ENCODE peak calls at places on chromosomes 11 and 22, in eight cellular contexts. W, T, F, R, O, X, M and Z are unnamed samples.

GRCh38 chr22:23376256-23376655 is 195.9 kb downstream of the BCR start:
- DNase-seq in T (no peak), O (no peak), F (no peak), M (peak), R (no peak), X (peak), W (peak), Z (no peak)

GRCh38 chr22:27668828-27669797 is 132.4 kb downstream of the MN1 start:
- DNase-seq in M (no peak), O (peak), W (peak), F (peak), R (peak), X (peak), T (no peak), Z (peak)

GRCh38 chr11:1005913-1006312 is 30.6 kb downstream of the MUC6 start:
- DNase-seq in R (no peak), W (no peak), T (no peak), X (no peak), M (no peak), F (no peak), O (peak), Z (peak)

GRCh38 chr11:96033054-96033453 is 109.1 kb upstream of the MTMR2 start:
- DNase-seq in X (no peak), O (no peak), M (no peak), F (no peak), R (no peak), W (no peak), T (no peak), Z (peak)

GRCh38 chr11:76230392-76230791 is 24.1 kb upstream of the WNT11 start:
- DNase-seq in O (no peak), X (no peak), R (no peak), M (no peak), F (no peak), W (no peak), T (no peak), Z (no peak)

GRCh38 chr22:50000587-50001387 is 11.8 kb downstream of the IL17REL start:
- DNase-seq in F (no peak), M (no peak), W (no peak), O (peak), X (no peak), T (no peak), R (no peak), Z (no peak)

GRCh38 chr22:44448271-44448780 is 49.7 kb downstream of the RTL6 start:
- DNase-seq in W (peak), R (peak), O (no peak), M (no peak), X (no peak), F (peak), T (no peak), Z (peak)

GRCh38 chr11:57562596-57562995 is 4.9 kb downstream of the UBE2L6 start:
- DNase-seq in O (no peak), W (no peak), M (no peak), X (no peak), F (no peak), R (no peak), T (no peak), Z (no peak)

GRCh38 chr22:48953103-48953720 is 874.5 kb downstream of the BRD1 start:
- DNase-seq in W (no peak), O (no peak), T (no peak), X (no peak), F (no peak), R (no peak), M (no peak), Z (no peak)

GRCh38 chr11:43376594-43376993 is 17.9 kb downstream of the TTC17 start:
- DNase-seq in W (peak), R (peak), M (no peak), F (peak), T (no peak), X (peak), O (no peak), Z (peak)

GRCh38 chr11:72985645-72986044 is 156.5 kb downstream of the FCHSD2 start:
- DNase-seq in O (no peak), W (peak), M (no peak), R (no peak), X (peak), F (peak), T (no peak), Z (peak)

GRCh38 chr11:86670179-86670578 is 2.2 kb downstream of the ME3 start:
- DNase-seq in R (no peak), O (no peak), X (no peak), M (no peak), F (peak), T (no peak), W (peak), Z (peak)

GRCh38 chr11:34824425-34824824 is 91.8 kb downstream of the APIP start:
- DNase-seq in R (no peak), O (no peak), M (no peak), F (no peak), W (no peak), X (no peak), T (no peak), Z (no peak)

GRCh38 chr22:23752090-23752691 is 1.3 kb upstream of the ZNF70 start:
- DNase-seq in X (no peak), M (no peak), T (peak), R (no peak), W (no peak), O (no peak), F (no peak), Z (no peak)

GRCh38 chr11:67440229-67441081 is 2.8 kb downstream of the CORO1B start:
- DNase-seq in M (no peak), W (no peak), T (no peak), X (no peak), O (no peak), F (no peak), R (no peak), Z (no peak)

GRCh38 chr22:18998998-18999397 is 62.9 kb upstream of the PRODH start:
- DNase-seq in X (no peak), T (no peak), F (no peak), O (no peak), R (no peak), M (no peak), W (no peak), Z (no peak)

GRCh38 chr22:22825213-22825593 is 62.4 kb upstream of the IGLL5 start:
- DNase-seq in W (no peak), M (no peak), R (no peak), X (no peak), O (no peak), T (no peak), F (no peak), Z (no peak)

GRCh38 chr11:112778091-112778889 is 182.9 kb upstream of the NCAM1 start:
- DNase-seq in W (no peak), O (no peak), X (no peak), F (no peak), M (no peak), T (no peak), R (no peak), Z (no peak)

GRCh38 chr11:112780351-112781043 is 180.7 kb upstream of the NCAM1 start:
- DNase-seq in F (peak), O (no peak), T (no peak), X (no peak), M (no peak), W (peak), R (peak), Z (no peak)

GRCh38 chr11:112771847-112772246 is 189.4 kb upstream of the NCAM1 start:
- DNase-seq in W (no peak), T (no peak), M (no peak), R (no peak), O (no peak), F (no peak), X (no peak), Z (no peak)

GRCh38 chr11:112773256-112773655 is 188.0 kb upstream of the NCAM1 start:
- DNase-seq in M (no peak), T (no peak), R (no peak), W (no peak), X (no peak), F (no peak), O (no peak), Z (no peak)

GRCh38 chr11:112776834-112777793 is 184.1 kb upstream of the NCAM1 start:
- DNase-seq in R (no peak), X (no peak), W (no peak), O (no peak), M (no peak), T (no peak), F (no peak), Z (no peak)
- H3K4me3 ChIP-seq in R (no peak), X (no peak), W (no peak), O (no peak), M (no peak), T (no peak), F (no peak), Z (no peak)

GRCh38 chr11:78586452-78587046 is 11.9 kb upstream of the NARS2 start:
- DNase-seq in O (no peak), R (no peak), F (peak), W (peak), X (peak), M (peak), T (no peak), Z (peak)
- TF ChIP-seq CTCF in O (peak), R (peak), F (peak), W (peak), X (peak), M (peak), T (peak), Z (peak)

DNA sequence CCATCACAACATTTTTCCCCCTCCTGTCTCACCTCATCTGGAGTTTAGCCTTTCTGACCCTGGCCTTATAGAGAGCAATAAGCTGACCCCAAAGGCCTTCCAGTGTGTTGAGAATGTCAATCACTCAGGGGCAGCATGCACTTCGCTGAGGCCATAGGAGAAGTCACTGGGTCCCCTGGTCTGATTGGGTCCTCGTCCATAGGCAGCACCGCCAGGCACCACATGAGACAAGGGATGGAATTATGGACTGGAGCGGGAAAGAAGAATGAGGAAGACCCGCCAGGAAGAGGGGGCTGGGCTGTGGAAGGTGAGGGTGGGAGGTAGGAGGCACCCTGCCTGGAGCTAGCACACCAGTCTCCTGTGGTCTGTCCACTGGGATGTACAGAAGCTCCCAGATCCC is 72.9 kb downstream of the DSCAML1 start:
- DNase-seq in W (no peak), O (no peak), M (no peak), R (no peak), F (no peak), X (no peak), T (no peak), Z (no peak)
- H3K4me3 ChIP-seq in W (no peak), O (no peak), M (no peak), R (no peak), F (no peak), X (no peak), T (no peak), Z (no peak)

DNA sequence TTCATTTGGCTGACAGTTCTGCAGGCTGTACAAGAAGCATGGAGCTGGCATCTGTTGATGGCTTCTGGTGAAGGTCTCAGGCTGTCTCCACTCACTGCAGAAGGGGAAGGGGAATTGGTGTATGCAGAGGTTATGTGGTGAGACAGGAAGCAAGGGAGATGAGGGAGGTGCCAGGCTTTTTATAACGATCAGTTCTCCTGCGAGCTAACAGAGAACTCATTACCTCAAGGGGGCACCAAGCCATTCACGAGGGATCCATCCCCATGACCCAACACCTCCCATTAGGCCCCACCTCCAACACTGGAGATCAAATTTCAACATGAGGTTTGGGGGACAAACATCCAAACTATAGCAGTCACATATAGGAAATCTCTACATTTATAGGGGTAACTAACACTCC is 38.7 kb upstream of the E2F8 start:
- DNase-seq in X (no peak), W (no peak), F (no peak), R (no peak), M (no peak), T (no peak), O (no peak), Z (no peak)
- TF ChIP-seq CTCF in X (no peak), W (no peak), F (no peak), R (no peak), M (no peak), T (no peak), O (no peak), Z (no peak)

DNA sequence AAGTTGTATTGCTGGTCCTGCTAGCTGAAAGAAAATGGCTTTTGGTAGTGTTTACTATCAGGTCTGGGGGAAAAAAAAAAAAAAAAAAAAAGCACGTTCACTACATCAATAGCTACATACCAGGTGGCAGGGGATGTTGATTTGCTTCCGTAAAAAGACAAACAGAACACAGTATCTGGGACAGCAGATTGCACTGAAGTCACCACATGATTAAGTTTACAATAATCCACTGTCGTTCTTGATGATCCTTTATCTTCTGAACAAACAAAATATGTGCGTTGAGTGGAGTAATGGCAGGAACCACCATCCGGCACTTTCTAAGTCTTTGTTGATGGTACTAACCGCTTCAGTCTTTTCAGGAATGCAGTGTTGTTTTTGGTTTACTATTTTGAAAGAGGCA is 48.7 kb downstream of the DDX6 start:
- DNase-seq in F (no peak), X (no peak), O (no peak), W (peak), M (no peak), T (no peak), R (no peak), Z (peak)
- H3K4me3 ChIP-seq in F (no peak), X (no peak), O (no peak), W (no peak), M (no peak), T (no peak), R (no peak), Z (no peak)

GRCh38 chr11:83087035-83087434 is 15.3 kb upstream of the RAB30 start:
- DNase-seq in T (no peak), X (peak), R (no peak), M (no peak), O (no peak), F (no peak), W (peak), Z (peak)
- TF ChIP-seq CTCF in T (no peak), X (no peak), R (no peak), M (peak), O (no peak), F (no peak), W (no peak), Z (no peak)

DNA sequence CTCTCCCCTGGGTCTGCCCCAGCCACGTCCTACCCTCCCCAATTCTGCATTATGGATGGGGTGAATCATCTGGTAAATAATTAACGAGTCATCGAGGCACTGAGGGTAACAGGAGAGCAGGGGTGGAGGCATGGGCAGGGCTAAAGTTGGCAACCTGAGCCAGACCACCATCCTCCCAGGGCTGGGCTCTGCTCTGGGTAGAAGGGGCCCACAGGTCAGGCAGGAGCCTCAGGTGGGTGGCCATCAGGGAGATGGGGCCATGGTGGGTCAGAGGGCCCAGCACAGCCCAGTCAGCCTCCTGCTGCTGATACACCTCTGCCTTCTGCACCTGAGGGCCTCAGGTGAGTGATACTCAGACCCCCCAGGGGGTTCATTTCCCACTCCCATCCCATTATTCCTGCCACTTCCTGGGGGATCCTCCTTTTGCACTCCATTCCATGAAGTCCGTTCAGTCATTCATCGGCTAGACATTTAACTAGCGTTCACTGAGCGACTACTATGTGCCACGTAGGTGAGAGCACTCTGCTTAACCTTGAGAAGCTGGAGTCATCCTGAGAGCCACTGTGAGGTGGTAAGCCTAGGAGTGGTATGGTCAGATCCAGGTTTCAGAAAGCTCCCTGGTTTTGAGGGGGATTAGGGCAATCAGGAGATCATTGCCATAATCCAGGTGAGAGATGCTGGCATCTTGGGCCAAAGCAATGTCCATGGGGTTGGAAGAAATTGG is at the start of gene VSIG10L2:
- DNase-seq in X (no peak), W (no peak), F (no peak), M (no peak), O (no peak), T (no peak), R (no peak), Z (no peak)
- H3K4me3 ChIP-seq in X (no peak), W (no peak), F (no peak), M (no peak), O (no peak), T (no peak), R (no peak), Z (no peak)